ENCODE peak calls at places on chromosomes 13 and 19, in five cellular contexts. J is endothelial cell of umbilical vein, C is hepatocyte, Q is HFF-Myc, B is H1. W is an unnamed sample.

GRCh38 chr13:20672772-20673171 is 30.7 kb upstream of the IL17D start:
- DNase-seq in J (no peak), C (no peak), Q (no peak), B (no peak), W (no peak)

GRCh38 chr13:23159587-23160240 is 21.1 kb upstream of the SGCG start:
- DNase-seq in J (no peak), C (peak), Q (no peak), B (no peak), W (no peak)

GRCh38 chr19:4781851-4782250 is 9.7 kb upstream of the FEM1A start:
- DNase-seq in J (no peak), C (no peak), Q (no peak), B (no peak), W (no peak)

GRCh38 chr13:102651392-102651791 is 43.5 kb downstream of the METTL21C start:
- DNase-seq in J (peak), C (peak), Q (no peak), B (no peak), W (no peak)

GRCh38 chr19:7916137-7916907 is 1.7 kb downstream of the TGFBR3L start:
- DNase-seq in J (no peak), C (peak), Q (no peak), B (peak), W (no peak)

GRCh38 chr19:45451181-45451849 is 16.5 kb upstream of the FOSB start:
- DNase-seq in J (peak), C (peak), Q (no peak), B (no peak), W (no peak)

GRCh38 chr13:60448907-60449510 is 52.0 kb downstream of the TDRD3 start:
- DNase-seq in J (peak), C (peak), Q (peak), B (no peak), W (no peak)

GRCh38 chr19:10288662-10289166 is 1.0 kb upstream of the ICAM5 start:
- DNase-seq in J (no peak), C (no peak), Q (no peak), B (peak), W (no peak)

GRCh38 chr13:89150362-89150761 is 1479.2 kb downstream of the SLITRK5 start:
- DNase-seq in J (no peak), C (peak), Q (no peak), B (no peak), W (no peak)

GRCh38 chr13:23378009-23378632 is 55.4 kb downstream of the SACS start:
- DNase-seq in J (peak), C (peak), Q (peak), B (no peak), W (peak)

GRCh38 chr13:63305641-63306133 is 1890.0 kb upstream of the PCDH20 start:
- DNase-seq in J (no peak), C (no peak), Q (no peak), B (no peak), W (no peak)

GRCh38 chr19:40279761-40280607 is 5.2 kb downstream of the AKT2 start:
- DNase-seq in J (no peak), C (peak), Q (no peak), B (no peak), W (no peak)

GRCh38 chr19:40277356-40277755 is 7.8 kb downstream of the AKT2 start:
- DNase-seq in J (no peak), C (peak), Q (no peak), B (no peak), W (no peak)

GRCh38 chr19:40280608-40281221 is 4.4 kb downstream of the AKT2 start:
- DNase-seq in J (no peak), C (peak), Q (no peak), B (no peak), W (no peak)

GRCh38 chr19:40278361-40279045 is 6.6 kb downstream of the AKT2 start:
- DNase-seq in J (no peak), C (no peak), Q (no peak), B (no peak), W (no peak)

DNA sequence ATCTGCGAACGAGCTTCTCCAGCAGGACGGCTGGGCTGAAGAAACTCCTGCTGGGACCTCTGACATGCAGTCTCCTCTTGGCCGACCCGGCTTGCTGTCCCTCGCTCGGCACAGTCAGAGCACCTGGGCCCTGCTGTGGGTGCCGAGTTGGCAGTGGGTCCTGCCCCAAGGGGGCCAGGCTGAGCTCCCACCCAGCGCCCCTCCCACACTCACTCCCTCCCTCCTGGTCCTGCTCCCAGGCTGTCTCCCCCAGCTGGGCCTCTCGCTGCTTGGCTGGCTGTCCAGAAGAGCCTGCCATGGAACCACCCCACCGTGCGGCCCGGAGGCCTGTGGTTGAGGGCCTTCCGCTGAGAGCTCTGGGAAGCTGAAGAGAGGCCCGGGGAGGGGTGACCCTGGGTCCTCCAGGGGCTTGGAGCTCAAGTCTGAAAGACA is 6.0 kb downstream of the AKT2 start:
- DNase-seq in J (no peak), C (peak), Q (no peak), B (no peak), W (no peak)
- TF ChIP-seq CTCF in J (no peak), C (no peak), Q (no peak), B (no peak), W (no peak)

GRCh38 chr13:87674143-87674772 is 3.1 kb downstream of the SLITRK5 start:
- DNase-seq in J (no peak), C (no peak), Q (no peak), B (peak), W (no peak)
- H3K4me3 ChIP-seq in J (no peak), C (no peak), Q (no peak), B (peak), W (peak)

GRCh38 chr19:42635233-42635539 is 40.5 kb upstream of the CEACAM8 start:
- DNase-seq in J (no peak), C (no peak), Q (no peak), B (no peak), W (no peak)
- TF ChIP-seq CTCF in J (no peak), C (no peak), Q (no peak), B (no peak), W (no peak)

GRCh38 chr13:105363747-105364177 is 1171.7 kb downstream of the EFNB2 start:
- DNase-seq in J (peak), C (no peak), Q (no peak), B (no peak), W (no peak)
- H3K4me3 ChIP-seq in J (no peak), C (no peak), Q (no peak), B (no peak), W (no peak)

DNA sequence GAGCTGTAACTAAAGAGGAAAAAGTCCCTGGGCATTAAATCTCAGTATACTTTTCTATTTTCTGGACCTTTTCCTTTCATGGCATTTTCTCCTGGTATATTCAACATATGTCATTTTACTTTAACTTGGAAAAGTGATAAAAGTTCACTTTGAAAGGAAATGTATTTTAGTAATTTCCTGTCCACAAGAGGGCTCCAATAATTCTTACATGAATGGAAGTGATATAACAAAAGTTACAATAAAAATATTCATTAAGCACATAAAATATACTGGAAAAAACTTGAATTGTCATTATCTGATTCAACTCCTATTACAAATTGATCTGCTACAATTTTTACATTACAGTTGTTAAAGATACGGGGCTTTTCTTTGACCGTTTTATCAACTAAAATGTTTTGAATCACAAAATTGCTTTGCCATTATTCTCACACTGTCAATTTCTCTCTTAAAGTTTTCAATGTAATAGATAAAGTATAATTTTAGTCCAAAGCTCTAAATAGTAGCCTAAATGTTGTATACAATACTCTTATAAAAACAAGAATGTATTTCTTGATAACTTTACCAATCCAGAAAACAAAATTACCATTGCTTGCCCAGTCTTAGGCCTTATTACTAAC is 4.9 kb downstream of the UBL3 start:
- DNase-seq in J (peak), C (no peak), Q (no peak), B (no peak), W (no peak)
- TF ChIP-seq CTCF in J (peak), C (peak), Q (no peak), B (no peak), W (no peak)

DNA sequence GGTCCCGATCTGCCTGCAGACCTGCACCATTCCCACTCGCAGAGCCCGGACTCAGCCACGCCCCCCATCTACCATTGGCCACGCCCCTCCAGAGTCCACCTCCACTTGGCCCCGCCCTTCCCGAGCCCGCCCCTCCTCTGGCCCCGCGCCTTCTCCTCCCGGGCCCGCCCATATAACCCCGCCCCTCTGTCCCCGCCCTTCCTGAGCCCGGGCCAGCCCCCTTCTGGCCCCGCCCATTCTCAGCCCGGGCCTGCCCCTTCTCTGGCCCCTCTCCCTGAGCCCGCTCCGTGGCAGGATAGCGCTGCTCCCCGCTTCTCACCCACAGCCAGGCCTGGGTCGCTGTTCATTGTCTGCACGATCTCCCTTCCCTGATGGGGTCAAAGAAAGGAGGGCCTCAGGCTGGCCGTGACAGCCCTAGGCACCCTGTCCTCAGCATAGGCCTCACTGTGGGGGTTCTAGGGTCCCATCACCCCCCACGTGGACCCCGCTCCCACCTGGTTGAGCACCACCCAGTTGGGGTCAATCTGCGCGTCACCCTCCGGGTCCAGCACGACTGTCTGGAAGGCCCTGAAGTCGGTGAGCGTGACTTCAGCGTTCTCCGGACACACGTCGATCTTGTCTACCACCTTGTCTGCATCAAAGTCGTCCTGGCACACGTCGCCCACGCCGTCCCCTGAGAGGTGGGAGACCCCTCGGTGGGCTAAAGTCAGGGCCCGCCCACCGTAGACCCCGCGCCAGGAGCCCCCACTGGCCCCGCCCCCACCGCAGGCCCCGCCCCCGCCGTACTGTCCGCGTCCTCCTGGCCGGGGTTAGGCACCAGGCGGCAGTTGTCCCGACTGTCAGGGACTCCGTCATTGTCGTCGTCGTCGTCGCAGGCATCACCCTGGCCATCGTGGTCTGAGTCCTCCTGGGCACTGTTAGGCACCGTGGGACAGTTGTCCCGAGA is 5.7 kb downstream of the COMP start:
- DNase-seq in J (peak), C (peak), Q (no peak), B (peak), W (no peak)
- H3K4me3 ChIP-seq in J (no peak), C (no peak), Q (no peak), B (peak), W (no peak)